ENCODE peak calls at places on chromosome 7, in ten cellular contexts. One of them, this sample, is unnamed.

GRCh38 chr7:64651203-64651602 is 14.7 kb upstream of the ZNF107 start:
- DNase-seq in activated CD4-positive, CD25-positive, alpha-beta regulatory T cell: no peak
- DNase-seq in NCI-H2081 treated with DMSO at 0.1 percent for 48 hours: no peak
- DNase-seq in mucosa of gallbladder: no peak
- DNase-seq in kidney epithelial cell: no peak
- DNase-seq in transverse colon: no peak
- DNase-seq in activated CD4-positive, alpha-beta T cell treated with anti-CD3 and anti-CD28 coated beads, Interleukin-2, amount 50 U/mL, for 48 hours: no peak
- DNase-seq in GM19239: no peak
- DNase-seq in GM23338: no peak
- DNase-seq in EL: no peak
- DNase-seq in this sample: no peak

GRCh38 chr7:48309720-48310119 is 138.5 kb downstream of the ABCA13 start:
- DNase-seq in activated CD4-positive, CD25-positive, alpha-beta regulatory T cell: no peak
- DNase-seq in NCI-H2081 treated with DMSO at 0.1 percent for 48 hours: no peak
- DNase-seq in mucosa of gallbladder: no peak
- DNase-seq in kidney epithelial cell: no peak
- DNase-seq in transverse colon: no peak
- DNase-seq in activated CD4-positive, alpha-beta T cell treated with anti-CD3 and anti-CD28 coated beads, Interleukin-2, amount 50 U/mL, for 48 hours: no peak
- DNase-seq in GM19239: no peak
- DNase-seq in GM23338: no peak
- DNase-seq in EL: no peak
- DNase-seq in this sample: no peak

GRCh38 chr7:157670490-157671357 is 333.9 kb downstream of the DNAJB6 start:
- DNase-seq in activated CD4-positive, CD25-positive, alpha-beta regulatory T cell: no peak
- DNase-seq in NCI-H2081 treated with DMSO at 0.1 percent for 48 hours: no peak
- DNase-seq in mucosa of gallbladder: no peak
- DNase-seq in kidney epithelial cell: no peak
- DNase-seq in transverse colon: peak
- DNase-seq in activated CD4-positive, alpha-beta T cell treated with anti-CD3 and anti-CD28 coated beads, Interleukin-2, amount 50 U/mL, for 48 hours: no peak
- DNase-seq in GM19239: no peak
- DNase-seq in GM23338: no peak
- DNase-seq in EL: peak
- DNase-seq in this sample: no peak

GRCh38 chr7:2718703-2718965 is 30.6 kb downstream of the AMZ1 start:
- DNase-seq in activated CD4-positive, CD25-positive, alpha-beta regulatory T cell: no peak
- DNase-seq in NCI-H2081 treated with DMSO at 0.1 percent for 48 hours: no peak
- DNase-seq in mucosa of gallbladder: no peak
- DNase-seq in kidney epithelial cell: no peak
- DNase-seq in transverse colon: no peak
- DNase-seq in activated CD4-positive, alpha-beta T cell treated with anti-CD3 and anti-CD28 coated beads, Interleukin-2, amount 50 U/mL, for 48 hours: no peak
- DNase-seq in GM19239: no peak
- DNase-seq in GM23338: no peak
- DNase-seq in EL: no peak
- DNase-seq in this sample: no peak

GRCh38 chr7:94089806-94090205 is 85.7 kb upstream of the BET1 start:
- DNase-seq in activated CD4-positive, CD25-positive, alpha-beta regulatory T cell: no peak
- DNase-seq in NCI-H2081 treated with DMSO at 0.1 percent for 48 hours: no peak
- DNase-seq in mucosa of gallbladder: no peak
- DNase-seq in kidney epithelial cell: no peak
- DNase-seq in transverse colon: no peak
- DNase-seq in activated CD4-positive, alpha-beta T cell treated with anti-CD3 and anti-CD28 coated beads, Interleukin-2, amount 50 U/mL, for 48 hours: no peak
- DNase-seq in GM19239: no peak
- DNase-seq in GM23338: no peak
- DNase-seq in EL: no peak
- DNase-seq in this sample: no peak

GRCh38 chr7:27593226-27593625 is 69.5 kb downstream of the HIBADH start:
- DNase-seq in activated CD4-positive, CD25-positive, alpha-beta regulatory T cell: no peak
- DNase-seq in NCI-H2081 treated with DMSO at 0.1 percent for 48 hours: no peak
- DNase-seq in mucosa of gallbladder: no peak
- DNase-seq in kidney epithelial cell: no peak
- DNase-seq in transverse colon: no peak
- DNase-seq in activated CD4-positive, alpha-beta T cell treated with anti-CD3 and anti-CD28 coated beads, Interleukin-2, amount 50 U/mL, for 48 hours: no peak
- DNase-seq in GM19239: no peak
- DNase-seq in GM23338: no peak
- DNase-seq in EL: peak
- DNase-seq in this sample: no peak

GRCh38 chr7:25314094-25314708 is 85.9 kb upstream of the NPVF start:
- DNase-seq in activated CD4-positive, CD25-positive, alpha-beta regulatory T cell: no peak
- DNase-seq in NCI-H2081 treated with DMSO at 0.1 percent for 48 hours: no peak
- DNase-seq in mucosa of gallbladder: no peak
- DNase-seq in kidney epithelial cell: no peak
- DNase-seq in transverse colon: peak
- DNase-seq in activated CD4-positive, alpha-beta T cell treated with anti-CD3 and anti-CD28 coated beads, Interleukin-2, amount 50 U/mL, for 48 hours: no peak
- DNase-seq in GM19239: no peak
- DNase-seq in GM23338: no peak
- DNase-seq in EL: no peak
- DNase-seq in this sample: no peak

GRCh38 chr7:151137076-151137611 is 30.4 kb downstream of the GBX1 start:
- DNase-seq in activated CD4-positive, CD25-positive, alpha-beta regulatory T cell: no peak
- DNase-seq in NCI-H2081 treated with DMSO at 0.1 percent for 48 hours: no peak
- DNase-seq in mucosa of gallbladder: no peak
- DNase-seq in kidney epithelial cell: no peak
- DNase-seq in transverse colon: no peak
- DNase-seq in activated CD4-positive, alpha-beta T cell treated with anti-CD3 and anti-CD28 coated beads, Interleukin-2, amount 50 U/mL, for 48 hours: no peak
- DNase-seq in GM19239: no peak
- DNase-seq in GM23338: peak
- DNase-seq in EL: no peak
- DNase-seq in this sample: no peak

GRCh38 chr7:113143486-113144257 is 25.3 kb upstream of the SMIM30 start:
- DNase-seq in activated CD4-positive, CD25-positive, alpha-beta regulatory T cell: no peak
- DNase-seq in NCI-H2081 treated with DMSO at 0.1 percent for 48 hours: no peak
- DNase-seq in mucosa of gallbladder: no peak
- DNase-seq in kidney epithelial cell: no peak
- DNase-seq in transverse colon: no peak
- DNase-seq in activated CD4-positive, alpha-beta T cell treated with anti-CD3 and anti-CD28 coated beads, Interleukin-2, amount 50 U/mL, for 48 hours: no peak
- DNase-seq in GM19239: no peak
- DNase-seq in GM23338: no peak
- DNase-seq in EL: no peak
- DNase-seq in this sample: no peak

GRCh38 chr7:122813845-122814244 is 72.4 kb downstream of the CADPS2 start:
- DNase-seq in activated CD4-positive, CD25-positive, alpha-beta regulatory T cell: no peak
- DNase-seq in NCI-H2081 treated with DMSO at 0.1 percent for 48 hours: no peak
- DNase-seq in mucosa of gallbladder: no peak
- DNase-seq in kidney epithelial cell: no peak
- DNase-seq in transverse colon: no peak
- DNase-seq in activated CD4-positive, alpha-beta T cell treated with anti-CD3 and anti-CD28 coated beads, Interleukin-2, amount 50 U/mL, for 48 hours: no peak
- DNase-seq in GM19239: no peak
- DNase-seq in GM23338: no peak
- DNase-seq in EL: no peak
- DNase-seq in this sample: no peak

GRCh38 chr7:84509522-84509921 is 314.9 kb upstream of the SEMA3A start:
- DNase-seq in activated CD4-positive, CD25-positive, alpha-beta regulatory T cell: no peak
- DNase-seq in NCI-H2081 treated with DMSO at 0.1 percent for 48 hours: no peak
- DNase-seq in mucosa of gallbladder: no peak
- DNase-seq in kidney epithelial cell: no peak
- DNase-seq in transverse colon: no peak
- DNase-seq in activated CD4-positive, alpha-beta T cell treated with anti-CD3 and anti-CD28 coated beads, Interleukin-2, amount 50 U/mL, for 48 hours: no peak
- DNase-seq in GM19239: no peak
- DNase-seq in GM23338: no peak
- DNase-seq in EL: no peak
- DNase-seq in this sample: no peak

GRCh38 chr7:38973760-38974159 is 3.9 kb upstream of the POU6F2 start:
- DNase-seq in activated CD4-positive, CD25-positive, alpha-beta regulatory T cell: no peak
- DNase-seq in NCI-H2081 treated with DMSO at 0.1 percent for 48 hours: no peak
- DNase-seq in mucosa of gallbladder: no peak
- DNase-seq in kidney epithelial cell: no peak
- DNase-seq in transverse colon: no peak
- DNase-seq in activated CD4-positive, alpha-beta T cell treated with anti-CD3 and anti-CD28 coated beads, Interleukin-2, amount 50 U/mL, for 48 hours: no peak
- DNase-seq in GM19239: no peak
- DNase-seq in GM23338: peak
- DNase-seq in EL: no peak
- DNase-seq in this sample: no peak

GRCh38 chr7:89839329-89839728 is 314.9 kb upstream of the STEAP1 start:
- DNase-seq in activated CD4-positive, CD25-positive, alpha-beta regulatory T cell: no peak
- DNase-seq in NCI-H2081 treated with DMSO at 0.1 percent for 48 hours: no peak
- DNase-seq in mucosa of gallbladder: no peak
- DNase-seq in kidney epithelial cell: no peak
- DNase-seq in transverse colon: no peak
- DNase-seq in activated CD4-positive, alpha-beta T cell treated with anti-CD3 and anti-CD28 coated beads, Interleukin-2, amount 50 U/mL, for 48 hours: no peak
- DNase-seq in GM19239: no peak
- DNase-seq in GM23338: no peak
- DNase-seq in EL: no peak
- DNase-seq in this sample: no peak

GRCh38 chr7:84190016-84190705 is 4.4 kb downstream of the SEMA3A start:
- DNase-seq in activated CD4-positive, CD25-positive, alpha-beta regulatory T cell: no peak
- DNase-seq in NCI-H2081 treated with DMSO at 0.1 percent for 48 hours: no peak
- DNase-seq in mucosa of gallbladder: no peak
- DNase-seq in kidney epithelial cell: no peak
- DNase-seq in transverse colon: no peak
- DNase-seq in activated CD4-positive, alpha-beta T cell treated with anti-CD3 and anti-CD28 coated beads, Interleukin-2, amount 50 U/mL, for 48 hours: no peak
- DNase-seq in GM19239: no peak
- DNase-seq in GM23338: no peak
- DNase-seq in EL: peak
- DNase-seq in this sample: no peak

GRCh38 chr7:44050121-44050914 is 5.8 kb downstream of the DBNL start:
- DNase-seq in activated CD4-positive, CD25-positive, alpha-beta regulatory T cell: no peak
- DNase-seq in NCI-H2081 treated with DMSO at 0.1 percent for 48 hours: no peak
- DNase-seq in mucosa of gallbladder: no peak
- DNase-seq in kidney epithelial cell: no peak
- DNase-seq in transverse colon: no peak
- DNase-seq in activated CD4-positive, alpha-beta T cell treated with anti-CD3 and anti-CD28 coated beads, Interleukin-2, amount 50 U/mL, for 48 hours: no peak
- DNase-seq in GM19239: no peak
- DNase-seq in GM23338: no peak
- DNase-seq in EL: no peak
- DNase-seq in this sample: no peak

This sample was measured in mucosa of descending colon.